ENCODE peak calls at places on chromosomes 12 and 14, in eight cellular contexts. A is central memory CD4-positive, alpha-beta T cell; V is AG20443; E is AG10803; Y is astrocyte; T is trophoblast cell; B is OCI-M1; Q is activated naive CD4-positive, alpha-beta T cell. M is an unnamed sample.

GRCh38 chr14:24078146-24078545 is 6.8 kb downstream of the CPNE6 start:
- DNase-seq in T (no peak), A (no peak), Y (no peak), Q (no peak), V (no peak), E (no peak), B (no peak), M (no peak)

GRCh38 chr12:114700392-114701103 is 16.6 kb upstream of the TBX3 start:
- DNase-seq in Y (no peak), A (no peak), Q (no peak), B (no peak), T (no peak), V (no peak), E (no peak), M (no peak)

GRCh38 chr14:56216631-56217379 is 98.6 kb downstream of the PELI2 start:
- DNase-seq in B (peak; percentile 77), T (no peak), Y (peak; percentile 36), A (no peak), Q (no peak), E (peak; percentile 42), V (no peak), M (no peak)

GRCh38 chr12:227286-227915 is 13.4 kb upstream of the SLC6A12 start:
- DNase-seq in V (no peak), T (no peak), Y (no peak), E (no peak), Q (no peak), B (no peak), A (no peak), M (no peak)

GRCh38 chr12:116565963-116566362 is 6.8 kb downstream of the MAP1LC3B2 start:
- DNase-seq in V (no peak), E (no peak), A (no peak), Q (no peak), Y (no peak), B (no peak), T (no peak), M (no peak)

GRCh38 chr12:16564675-16565074 is 41.3 kb downstream of the LMO3 start:
- DNase-seq in Y (no peak), B (no peak), A (no peak), Q (no peak), T (no peak), V (no peak), E (no peak), M (no peak)

GRCh38 chr12:15216036-15216889 is 5.0 kb downstream of the RERG start:
- DNase-seq in E (no peak), V (no peak), B (peak; percentile 17), Q (no peak), T (no peak), A (no peak), Y (no peak), M (no peak)

GRCh38 chr12:3034067-3034750 is 43.0 kb upstream of the TSPAN9 start:
- DNase-seq in V (peak; percentile 86), A (no peak), Q (no peak), T (peak; percentile 33), E (peak; percentile 63), Y (peak; percentile 41), B (peak; percentile 76), M (no peak)

GRCh38 chr14:76957224-76957881 is 71.2 kb downstream of the IRF2BPL start:
- DNase-seq in E (no peak), Y (no peak), T (no peak), Q (no peak), A (peak; percentile 16), V (no peak), B (no peak), M (no peak)

GRCh38 chr14:68722968-68723577 is 69.8 kb downstream of the ZFP36L1 start:
- DNase-seq in T (no peak), E (no peak), A (no peak), Y (no peak), Q (no peak), V (no peak), B (no peak), M (no peak)

GRCh38 chr12:2902287-2902880 is 11.7 kb downstream of the TULP3 start:
- DNase-seq in E (peak; percentile 38), T (no peak), V (no peak), B (peak; percentile 7), Y (peak; percentile 29), A (no peak), Q (no peak), M (no peak)

GRCh38 chr14:63343878-63344277 is 25.1 kb upstream of the GPHB5 start:
- DNase-seq in T (no peak), B (no peak), A (no peak), Y (no peak), V (no peak), Q (no peak), E (no peak), M (no peak)

GRCh38 chr14:75279739-75280447 is 1.3 kb downstream of the FOS start:
- DNase-seq in T (no peak), Q (no peak), A (peak; percentile 25), Y (no peak), B (no peak), V (peak; percentile 12), E (peak; percentile 47), M (no peak)

GRCh38 chr14:62099091-62099490 is 336.9 kb downstream of the SNAPC1 start:
- DNase-seq in A (no peak), Y (no peak), Q (no peak), E (no peak), B (no peak), T (peak; percentile 79), V (no peak), M (no peak)

GRCh38 chr14:102209224-102209966 is 69.7 kb downstream of the WDR20 start:
- DNase-seq in Y (no peak), A (no peak), T (peak; percentile 18), E (peak; percentile 37), Q (no peak), V (peak; percentile 56), B (no peak), M (no peak)

GRCh38 chr12:54010053-54010971 is 1.5 kb downstream of the HOXC8 start:
- DNase-seq in Q (no peak), A (no peak), T (no peak), B (no peak), V (no peak), Y (no peak), E (no peak), M (no peak)

GRCh38 chr12:122155705-122156104 is 18.3 kb downstream of the IL31 start:
- DNase-seq in E (no peak), A (no peak), T (no peak), B (peak; percentile 89), V (no peak), Q (no peak), Y (no peak), M (no peak)

GRCh38 chr12:124350491-124350890 is 55.6 kb downstream of the RFLNA start:
- DNase-seq in T (no peak), Y (no peak), Q (no peak), A (no peak), V (no peak), E (no peak), B (no peak), M (no peak)

GRCh38 chr12:104207416-104207941 is 8.1 kb upstream of the TXNRD1 start:
- DNase-seq in A (no peak), Y (no peak), T (no peak), V (peak; percentile 27), Q (no peak), E (peak; percentile 45), B (no peak), M (no peak)

GRCh38 chr14:99460793-99461192 is 19.9 kb downstream of the SETD3 start:
- DNase-seq in T (peak; percentile 94), A (no peak), B (peak; percentile 81), V (no peak), Y (peak; percentile 24), E (no peak), Q (no peak), M (no peak)

GRCh38 chr14:96243785-96244184 is 12.2 kb upstream of the BDKRB1 start:
- DNase-seq in B (no peak), E (no peak), V (no peak), Y (no peak), T (no peak), A (no peak), Q (no peak), M (no peak)

GRCh38 chr14:91395998-91396660 is 21.5 kb downstream of the CCDC88C start:
- DNase-seq in A (no peak), T (no peak), V (no peak), E (no peak), Q (no peak), Y (no peak), B (no peak), M (no peak)

GRCh38 chr14:22973217-22974032 is 8.9 kb downstream of the AJUBA start:
- DNase-seq in Q (no peak), B (peak; percentile 74), E (peak; percentile 70), A (peak; percentile 41), T (peak; percentile 44), V (peak; percentile 61), Y (no peak), M (peak; percentile 58)

GRCh38 chr12:97148941-97149559 is 242.0 kb downstream of the NEDD1 start:
- DNase-seq in Q (no peak), Y (no peak), E (peak; percentile 3), A (peak; percentile 8), T (peak; percentile 66), B (peak; percentile 67), V (peak; percentile 42), M (peak; percentile 55)

GRCh38 chr12:49827351-49828099 is 688 bp downstream of the NCKAP5L start:
- DNase-seq in V (peak; percentile 89), B (peak; percentile 62), Y (peak; percentile 40), T (peak; percentile 91), A (peak; percentile 28), Q (no peak), E (peak; percentile 75), M (peak; percentile 43)

GRCh38 chr12:54286042-54286931 is 5.8 kb downstream of the HNRNPA1 start:
- DNase-seq in B (peak; percentile 83), E (no peak), T (peak; percentile 23), Q (no peak), A (no peak), Y (no peak), V (no peak), M (no peak)

GRCh38 chr12:92596388-92596787 is 106.4 kb upstream of the PLEKHG7 start:
- DNase-seq in V (peak; percentile 34), T (no peak), Q (no peak), E (no peak), A (no peak), Y (peak; percentile 54), B (no peak), M (no peak)

GRCh38 chr12:64584173-64584555 is 26.1 kb upstream of the RASSF3 start:
- DNase-seq in T (no peak), A (no peak), V (no peak), E (no peak), Y (no peak), B (no peak), Q (no peak), M (no peak)

GRCh38 chr12:52229836-52230343 is 3.2 kb upstream of the KRT7 start:
- DNase-seq in E (no peak), T (peak; percentile 39), Q (no peak), A (no peak), Y (no peak), V (no peak), B (no peak), M (no peak)

GRCh38 chr12:55720894-55721444 is 776 bp downstream of the RDH5 start:
- DNase-seq in E (peak; percentile 97), Y (peak; percentile 88), T (peak; percentile 99), B (peak; percentile 64), A (no peak), V (peak; percentile 84), Q (no peak), M (no peak)

GRCh38 chr12:26195250-26195640 is at the start of gene SSPN:
- DNase-seq in B (no peak), E (peak; percentile 63), Y (peak; percentile 68), A (no peak), T (peak; percentile 20), V (peak; percentile 62), Q (no peak), M (no peak)

GRCh38 chr12:110743571-110744093 is 941 bp upstream of the PPP1CC start:
- DNase-seq in Q (no peak), Y (no peak), E (no peak), T (peak; percentile 33), V (peak; percentile 25), B (peak; percentile 61), A (no peak), M (no peak)

GRCh38 chr14:105088812-105089745 is 23.8 kb upstream of the GPR132 start:
- DNase-seq in E (no peak), B (no peak), V (no peak), Q (no peak), Y (no peak), A (no peak), T (no peak), M (no peak)

GRCh38 chr14:71680733-71681387 is 251.4 kb upstream of the RGS6 start:
- DNase-seq in B (no peak), E (no peak), T (no peak), A (no peak), Q (no peak), V (no peak), Y (no peak), M (no peak)